ENCODE peak calls at places on chromosomes 11 and 22, in eight cellular contexts. One of them, this sample, is unnamed.

GRCh38 chr11:68328374-68329091 is 16.1 kb downstream of the LRP5 start:
- DNase-seq in activated CD8-positive, alpha-beta T cell treated with anti-CD3 and anti-CD28 coated beads for 36 hours: peak
- DNase-seq in retinal pigment epithelial cell: no peak
- DNase-seq in H7: peak
- DNase-seq in iPS-NIHi11: peak
- DNase-seq in NCI-H2171: no peak
- DNase-seq in bronchial epithelial cell: no peak
- DNase-seq in LoVo: no peak
- DNase-seq in this sample: no peak

GRCh38 chr11:124877631-124878496 is 12.6 kb downstream of the ROBO3 start:
- DNase-seq in iPS-NIHi11: no peak
- DNase-seq in bronchial epithelial cell: no peak
- DNase-seq in H7: peak
- DNase-seq in activated CD8-positive, alpha-beta T cell treated with anti-CD3 and anti-CD28 coated beads for 36 hours: no peak
- DNase-seq in NCI-H2171: no peak
- DNase-seq in retinal pigment epithelial cell: no peak
- DNase-seq in LoVo: no peak
- DNase-seq in this sample: no peak

GRCh38 chr11:27395556-27396258 is 32.7 kb upstream of the CCDC34 start:
- DNase-seq in iPS-NIHi11: no peak
- DNase-seq in NCI-H2171: no peak
- DNase-seq in retinal pigment epithelial cell: no peak
- DNase-seq in H7: no peak
- DNase-seq in LoVo: peak
- DNase-seq in bronchial epithelial cell: peak
- DNase-seq in activated CD8-positive, alpha-beta T cell treated with anti-CD3 and anti-CD28 coated beads for 36 hours: no peak
- DNase-seq in this sample: no peak

GRCh38 chr11:1870326-1870696 is 17.4 kb downstream of the LSP1 start:
- DNase-seq in H7: no peak
- DNase-seq in bronchial epithelial cell: no peak
- DNase-seq in activated CD8-positive, alpha-beta T cell treated with anti-CD3 and anti-CD28 coated beads for 36 hours: no peak
- DNase-seq in NCI-H2171: no peak
- DNase-seq in retinal pigment epithelial cell: no peak
- DNase-seq in iPS-NIHi11: no peak
- DNase-seq in LoVo: no peak
- DNase-seq in this sample: no peak

GRCh38 chr11:20565236-20565635 is 34.2 kb upstream of the SLC6A5 start:
- DNase-seq in NCI-H2171: no peak
- DNase-seq in iPS-NIHi11: no peak
- DNase-seq in H7: no peak
- DNase-seq in activated CD8-positive, alpha-beta T cell treated with anti-CD3 and anti-CD28 coated beads for 36 hours: no peak
- DNase-seq in bronchial epithelial cell: no peak
- DNase-seq in retinal pigment epithelial cell: no peak
- DNase-seq in LoVo: no peak
- DNase-seq in this sample: no peak

GRCh38 chr11:117634756-117635593 is 162.0 kb downstream of the DSCAML1 start:
- DNase-seq in LoVo: no peak
- DNase-seq in NCI-H2171: no peak
- DNase-seq in iPS-NIHi11: no peak
- DNase-seq in retinal pigment epithelial cell: no peak
- DNase-seq in bronchial epithelial cell: no peak
- DNase-seq in H7: no peak
- DNase-seq in activated CD8-positive, alpha-beta T cell treated with anti-CD3 and anti-CD28 coated beads for 36 hours: no peak
- DNase-seq in this sample: no peak

GRCh38 chr11:10925149-10925926 is 67.5 kb upstream of the ZBED5 start:
- DNase-seq in NCI-H2171: peak
- DNase-seq in retinal pigment epithelial cell: no peak
- DNase-seq in LoVo: no peak
- DNase-seq in H7: no peak
- DNase-seq in activated CD8-positive, alpha-beta T cell treated with anti-CD3 and anti-CD28 coated beads for 36 hours: no peak
- DNase-seq in bronchial epithelial cell: no peak
- DNase-seq in iPS-NIHi11: no peak
- DNase-seq in this sample: no peak

GRCh38 chr11:105035262-105035620 is 297 bp upstream of the CASP1 start:
- DNase-seq in bronchial epithelial cell: no peak
- DNase-seq in retinal pigment epithelial cell: no peak
- DNase-seq in NCI-H2171: no peak
- DNase-seq in LoVo: no peak
- DNase-seq in iPS-NIHi11: no peak
- DNase-seq in activated CD8-positive, alpha-beta T cell treated with anti-CD3 and anti-CD28 coated beads for 36 hours: no peak
- DNase-seq in H7: no peak
- DNase-seq in this sample: no peak

GRCh38 chr22:28978158-28978557 is 83.5 kb downstream of the C22orf31 start:
- DNase-seq in NCI-H2171: no peak
- DNase-seq in activated CD8-positive, alpha-beta T cell treated with anti-CD3 and anti-CD28 coated beads for 36 hours: peak
- DNase-seq in iPS-NIHi11: no peak
- DNase-seq in H7: no peak
- DNase-seq in retinal pigment epithelial cell: no peak
- DNase-seq in LoVo: no peak
- DNase-seq in bronchial epithelial cell: peak
- DNase-seq in this sample: no peak

GRCh38 chr11:109853156-109853776 is 239.9 kb upstream of the ZC3H12C start:
- DNase-seq in NCI-H2171: no peak
- DNase-seq in LoVo: peak
- DNase-seq in H7: no peak
- DNase-seq in activated CD8-positive, alpha-beta T cell treated with anti-CD3 and anti-CD28 coated beads for 36 hours: peak
- DNase-seq in iPS-NIHi11: no peak
- DNase-seq in retinal pigment epithelial cell: peak
- DNase-seq in bronchial epithelial cell: peak
- DNase-seq in this sample: peak

GRCh38 chr11:93493252-93493897 is 49.8 kb downstream of the SMCO4 start:
- DNase-seq in NCI-H2171: no peak
- DNase-seq in LoVo: no peak
- DNase-seq in bronchial epithelial cell: no peak
- DNase-seq in H7: no peak
- DNase-seq in iPS-NIHi11: no peak
- DNase-seq in retinal pigment epithelial cell: no peak
- DNase-seq in activated CD8-positive, alpha-beta T cell treated with anti-CD3 and anti-CD28 coated beads for 36 hours: no peak
- DNase-seq in this sample: no peak

GRCh38 chr11:131724436-131724995 is 354.1 kb downstream of the NTM start:
- DNase-seq in iPS-NIHi11: no peak
- DNase-seq in bronchial epithelial cell: no peak
- DNase-seq in NCI-H2171: no peak
- DNase-seq in retinal pigment epithelial cell: no peak
- DNase-seq in LoVo: no peak
- DNase-seq in H7: no peak
- DNase-seq in activated CD8-positive, alpha-beta T cell treated with anti-CD3 and anti-CD28 coated beads for 36 hours: no peak
- DNase-seq in this sample: no peak

GRCh38 chr11:87926250-87926970 is 248.8 kb downstream of the RAB38 start:
- DNase-seq in retinal pigment epithelial cell: peak
- DNase-seq in activated CD8-positive, alpha-beta T cell treated with anti-CD3 and anti-CD28 coated beads for 36 hours: no peak
- DNase-seq in LoVo: peak
- DNase-seq in NCI-H2171: no peak
- DNase-seq in iPS-NIHi11: peak
- DNase-seq in bronchial epithelial cell: peak
- DNase-seq in H7: no peak
- DNase-seq in this sample: no peak

GRCh38 chr11:119295178-119295577 is 21.8 kb downstream of the MCAM start:
- DNase-seq in LoVo: no peak
- DNase-seq in bronchial epithelial cell: peak
- DNase-seq in retinal pigment epithelial cell: no peak
- DNase-seq in NCI-H2171: no peak
- DNase-seq in iPS-NIHi11: no peak
- DNase-seq in H7: no peak
- DNase-seq in activated CD8-positive, alpha-beta T cell treated with anti-CD3 and anti-CD28 coated beads for 36 hours: no peak
- DNase-seq in this sample: no peak

GRCh38 chr11:68584991-68585524 is 99.3 kb upstream of the GAL start:
- DNase-seq in retinal pigment epithelial cell: no peak
- DNase-seq in iPS-NIHi11: no peak
- DNase-seq in activated CD8-positive, alpha-beta T cell treated with anti-CD3 and anti-CD28 coated beads for 36 hours: no peak
- DNase-seq in bronchial epithelial cell: no peak
- DNase-seq in LoVo: no peak
- DNase-seq in NCI-H2171: no peak
- DNase-seq in H7: no peak
- DNase-seq in this sample: no peak

GRCh38 chr22:22111267-22111751 is 128.7 kb upstream of the TOP3B start:
- DNase-seq in NCI-H2171: no peak
- DNase-seq in iPS-NIHi11: no peak
- DNase-seq in LoVo: no peak
- DNase-seq in activated CD8-positive, alpha-beta T cell treated with anti-CD3 and anti-CD28 coated beads for 36 hours: peak
- DNase-seq in H7: no peak
- DNase-seq in bronchial epithelial cell: peak
- DNase-seq in retinal pigment epithelial cell: peak
- DNase-seq in this sample: peak

GRCh38 chr11:119750056-119750455 is 21.1 kb upstream of the NECTIN1 start:
- DNase-seq in retinal pigment epithelial cell: no peak
- DNase-seq in activated CD8-positive, alpha-beta T cell treated with anti-CD3 and anti-CD28 coated beads for 36 hours: no peak
- DNase-seq in bronchial epithelial cell: no peak
- DNase-seq in NCI-H2171: no peak
- DNase-seq in iPS-NIHi11: no peak
- DNase-seq in LoVo: no peak
- DNase-seq in H7: no peak
- DNase-seq in this sample: no peak

GRCh38 chr11:66860449-66860831 is 3.6 kb downstream of the LRFN4 start:
- DNase-seq in H7: peak
- DNase-seq in LoVo: no peak
- DNase-seq in NCI-H2171: no peak
- DNase-seq in activated CD8-positive, alpha-beta T cell treated with anti-CD3 and anti-CD28 coated beads for 36 hours: no peak
- DNase-seq in iPS-NIHi11: no peak
- DNase-seq in bronchial epithelial cell: no peak
- DNase-seq in retinal pigment epithelial cell: no peak
- DNase-seq in this sample: no peak

GRCh38 chr11:46849631-46850030 is 3.6 kb upstream of the CKAP5 start:
- DNase-seq in bronchial epithelial cell: peak
- DNase-seq in activated CD8-positive, alpha-beta T cell treated with anti-CD3 and anti-CD28 coated beads for 36 hours: no peak
- DNase-seq in iPS-NIHi11: no peak
- DNase-seq in H7: no peak
- DNase-seq in NCI-H2171: no peak
- DNase-seq in LoVo: no peak
- DNase-seq in retinal pigment epithelial cell: no peak
- DNase-seq in this sample: no peak

GRCh38 chr11:128530119-128531091 is 57.0 kb downstream of the ETS1 start:
- DNase-seq in bronchial epithelial cell: peak
- DNase-seq in activated CD8-positive, alpha-beta T cell treated with anti-CD3 and anti-CD28 coated beads for 36 hours: peak
- DNase-seq in NCI-H2171: no peak
- DNase-seq in retinal pigment epithelial cell: no peak
- DNase-seq in LoVo: no peak
- DNase-seq in H7: no peak
- DNase-seq in iPS-NIHi11: no peak
- DNase-seq in this sample: no peak

GRCh38 chr11:13818325-13818724 is 144.2 kb upstream of the SPON1 start:
- DNase-seq in bronchial epithelial cell: no peak
- DNase-seq in LoVo: no peak
- DNase-seq in retinal pigment epithelial cell: no peak
- DNase-seq in NCI-H2171: no peak
- DNase-seq in activated CD8-positive, alpha-beta T cell treated with anti-CD3 and anti-CD28 coated beads for 36 hours: no peak
- DNase-seq in iPS-NIHi11: no peak
- DNase-seq in H7: no peak
- DNase-seq in this sample: no peak

GRCh38 chr11:46534713-46535112 is 59.1 kb downstream of the AMBRA1 start:
- DNase-seq in iPS-NIHi11: no peak
- DNase-seq in bronchial epithelial cell: no peak
- DNase-seq in LoVo: no peak
- DNase-seq in retinal pigment epithelial cell: no peak
- DNase-seq in H7: no peak
- DNase-seq in NCI-H2171: no peak
- DNase-seq in activated CD8-positive, alpha-beta T cell treated with anti-CD3 and anti-CD28 coated beads for 36 hours: no peak
- DNase-seq in this sample: no peak

GRCh38 chr11:72812604-72812967 is 1.6 kb upstream of the ATG16L2 start:
- DNase-seq in activated CD8-positive, alpha-beta T cell treated with anti-CD3 and anti-CD28 coated beads for 36 hours: no peak
- DNase-seq in H7: no peak
- DNase-seq in iPS-NIHi11: no peak
- DNase-seq in LoVo: no peak
- DNase-seq in bronchial epithelial cell: no peak
- DNase-seq in NCI-H2171: no peak
- DNase-seq in retinal pigment epithelial cell: no peak
- DNase-seq in this sample: no peak

GRCh38 chr11:7527029-7527428 is 13.2 kb downstream of the PPFIBP2 start:
- DNase-seq in bronchial epithelial cell: no peak
- DNase-seq in activated CD8-positive, alpha-beta T cell treated with anti-CD3 and anti-CD28 coated beads for 36 hours: peak
- DNase-seq in NCI-H2171: no peak
- DNase-seq in iPS-NIHi11: no peak
- DNase-seq in H7: no peak
- DNase-seq in LoVo: no peak
- DNase-seq in retinal pigment epithelial cell: no peak
- DNase-seq in this sample: no peak

GRCh38 chr11:34316347-34317037 is 41.3 kb downstream of the ABTB2 start:
- DNase-seq in bronchial epithelial cell: no peak
- DNase-seq in retinal pigment epithelial cell: no peak
- DNase-seq in LoVo: no peak
- DNase-seq in activated CD8-positive, alpha-beta T cell treated with anti-CD3 and anti-CD28 coated beads for 36 hours: no peak
- DNase-seq in H7: no peak
- DNase-seq in iPS-NIHi11: no peak
- DNase-seq in NCI-H2171: no peak
- DNase-seq in this sample: no peak

GRCh38 chr11:65316979-65317786 is 2.5 kb downstream of the CDC42EP2 start:
- DNase-seq in activated CD8-positive, alpha-beta T cell treated with anti-CD3 and anti-CD28 coated beads for 36 hours: no peak
- DNase-seq in NCI-H2171: no peak
- DNase-seq in LoVo: no peak
- DNase-seq in retinal pigment epithelial cell: no peak
- DNase-seq in iPS-NIHi11: peak
- DNase-seq in H7: peak
- DNase-seq in bronchial epithelial cell: peak
- DNase-seq in this sample: no peak